ENCODE peak calls at places on chromosome 19, in five cellular contexts. T is OCI-LY7, L is pancreas, E is tibial nerve, U is SK-N-SH. Q is an unnamed sample.

GRCh38 chr19:18978616-18979015 is 37.6 kb upstream of the HOMER3 start:
- DNase-seq in T (no peak), L (no peak), U (no peak), E (no peak), Q (no peak)

GRCh38 chr19:35590875-35591274 is 4.9 kb downstream of the PMIS2 start:
- DNase-seq in U (no peak), L (no peak), E (no peak), T (no peak), Q (no peak)

GRCh38 chr19:42396542-42397314 is 6.6 kb upstream of the CNFN start:
- DNase-seq in T (peak), U (peak), L (peak), E (peak), Q (peak)

GRCh38 chr19:6768236-6768785 is 1.1 kb upstream of the SH2D3A start:
- DNase-seq in T (no peak), L (no peak), E (no peak), U (no peak), Q (no peak)

GRCh38 chr19:35073516-35073915 is 32.0 kb downstream of the HPN start:
- DNase-seq in L (no peak), U (no peak), T (no peak), E (no peak), Q (no peak)

GRCh38 chr19:42313096-42313839 is at the start of gene TMEM145:
- DNase-seq in E (no peak), T (peak), U (peak), L (peak), Q (no peak)

GRCh38 chr19:51783373-51783772 is 11.6 kb upstream of the FPR3 start:
- DNase-seq in E (no peak), U (no peak), L (no peak), T (peak), Q (no peak)

GRCh38 chr19:54162884-54163283 is 3.4 kb upstream of the LENG1 start:
- DNase-seq in E (no peak), U (no peak), T (no peak), L (no peak), Q (no peak)

GRCh38 chr19:39587496-39587895 is 14.8 kb upstream of the LGALS13 start:
- DNase-seq in E (no peak), L (no peak), U (no peak), T (no peak), Q (no peak)

GRCh38 chr19:48918801-48919247 is 14.7 kb upstream of the DHDH start:
- DNase-seq in E (no peak), U (peak), L (no peak), T (peak), Q (peak)

GRCh38 chr19:54100560-54100959 is at the start of gene OSCAR:
- DNase-seq in T (no peak), L (no peak), E (no peak), U (no peak), Q (no peak)

GRCh38 chr19:15779756-15780476 is 7.5 kb upstream of the OR10H5 start:
- DNase-seq in L (peak), U (no peak), T (no peak), E (peak), Q (no peak)

GRCh38 chr19:7561229-7561806 is 25.8 kb downstream of the PNPLA6 start:
- DNase-seq in T (no peak), E (no peak), U (no peak), L (no peak), Q (no peak)

GRCh38 chr19:35642312-35642711 is 767 bp downstream of the ETV2 start:
- DNase-seq in U (no peak), L (peak), T (no peak), E (no peak), Q (peak)

GRCh38 chr19:30063184-30064020 is 121.4 kb downstream of the URI1 start:
- DNase-seq in E (no peak), U (no peak), T (no peak), L (no peak), Q (no peak)

GRCh38 chr19:35462476-35462953 is 14.5 kb downstream of the FFAR2 start:
- DNase-seq in T (peak), L (no peak), U (no peak), E (no peak), Q (peak)

GRCh38 chr19:38173324-38174041 is 50.5 kb downstream of the DPF1 start:
- DNase-seq in U (peak), L (peak), T (no peak), E (no peak), Q (no peak)

GRCh38 chr19:31068268-31068667 is 281.0 kb downstream of the TSHZ3 start:
- DNase-seq in U (no peak), E (no peak), T (no peak), L (no peak), Q (no peak)

GRCh38 chr19:4829001-4829712 is 2.4 kb downstream of the TICAM1 start:
- DNase-seq in E (no peak), T (peak), U (no peak), L (peak), Q (no peak)

GRCh38 chr19:40776966-40777794 is 867 bp upstream of the RAB4B start:
- DNase-seq in E (peak), U (peak), L (peak), T (peak), Q (peak)

GRCh38 chr19:39915848-39916215 is 18.6 kb downstream of the FCGBP start:
- DNase-seq in E (no peak), U (no peak), L (no peak), T (no peak), Q (no peak)

GRCh38 chr19:29761575-29762225 is 46.6 kb upstream of the C19orf12 start:
- DNase-seq in L (no peak), T (no peak), E (no peak), U (no peak), Q (no peak)

GRCh38 chr19:29364224-29364726 is 151.3 kb upstream of the UQCRFS1 start:
- DNase-seq in U (no peak), T (no peak), L (no peak), E (no peak), Q (no peak)

GRCh38 chr19:36030264-36031148 is 2.2 kb downstream of the CLIP3 start:
- DNase-seq in T (no peak), U (peak), E (no peak), L (no peak), Q (peak)

GRCh38 chr19:4897146-4897545 is 5.5 kb downstream of the ARRDC5 start:
- DNase-seq in U (no peak), E (no peak), L (no peak), T (no peak), Q (no peak)

GRCh38 chr19:53795019-53795418 is 29.1 kb downstream of the NLRP12 start:
- DNase-seq in E (no peak), U (no peak), L (no peak), T (no peak), Q (no peak)

GRCh38 chr19:49145485-49146407 is 9.4 kb downstream of the HRC start:
- DNase-seq in T (peak), U (peak), E (peak), L (peak), Q (peak)

GRCh38 chr19:18995804-18996241 is 37.5 kb downstream of the SUGP2 start:
- DNase-seq in L (peak), U (peak), T (peak), E (no peak), Q (peak)

DNA sequence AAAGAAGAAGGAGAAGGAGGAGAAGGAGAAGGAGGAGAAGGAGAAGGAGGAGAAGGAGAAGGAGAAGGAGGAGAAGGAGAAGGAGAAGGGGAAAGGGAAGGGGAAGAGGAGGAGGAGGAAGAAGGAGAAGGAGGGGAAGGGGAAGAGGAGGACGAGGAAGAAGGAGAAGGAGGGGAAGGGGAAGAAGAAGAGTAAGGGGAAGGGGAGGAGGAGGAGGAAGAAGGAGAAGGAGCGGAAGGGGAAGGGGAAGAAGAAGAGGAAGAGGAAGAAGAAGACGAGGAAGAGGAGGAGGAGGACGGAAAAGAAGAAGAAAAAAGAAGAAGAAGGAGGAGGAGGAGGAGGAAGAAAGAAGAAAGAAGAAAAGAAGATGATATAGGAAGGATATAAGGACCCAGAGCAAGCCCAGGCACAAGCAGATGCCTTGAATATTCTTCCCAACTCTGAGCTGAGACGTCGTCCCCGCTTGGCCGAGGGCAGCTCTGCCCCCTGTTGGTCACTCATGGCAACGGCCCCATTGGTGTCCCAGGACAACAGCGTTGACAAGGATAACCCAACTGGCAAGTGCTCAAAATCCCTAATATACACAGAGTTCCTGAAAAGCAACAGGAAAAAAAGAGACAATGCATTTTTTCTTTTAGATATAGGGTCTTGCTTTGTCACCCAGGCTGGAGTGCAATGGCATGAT is 30.6 kb upstream of the IGSF23 start:
- DNase-seq in L (peak), E (no peak), T (peak), U (peak), Q (peak)
- TF ChIP-seq CTCF in L (peak), E (no peak), T (peak), U (peak), Q (peak)

DNA sequence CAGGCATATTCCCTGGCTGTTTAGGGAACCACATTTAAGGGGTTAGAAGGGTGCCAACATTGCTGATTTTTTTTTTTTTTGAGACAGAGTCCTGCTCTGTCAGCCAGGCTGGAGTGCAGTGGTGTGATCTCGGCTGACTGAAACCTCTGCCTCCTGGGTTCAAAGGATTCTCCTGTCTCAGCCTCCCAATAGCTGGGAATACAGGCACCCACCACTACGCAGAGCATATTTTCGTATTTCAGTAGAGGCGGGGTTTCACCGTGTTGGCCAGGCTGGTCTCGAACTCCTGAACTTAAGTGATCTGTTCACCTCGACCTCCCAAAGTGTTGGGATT is 7.8 kb upstream of the CRX start:
- DNase-seq in U (no peak), L (no peak), T (no peak), E (no peak), Q (no peak)
- TF ChIP-seq CTCF in U (no peak), L (no peak), T (no peak), E (no peak), Q (peak)

GRCh38 chr19:56297010-56297409 is 17.6 kb downstream of the ZSCAN5A start:
- DNase-seq in L (no peak), T (no peak), E (no peak), U (no peak), Q (no peak)

GRCh38 chr19:56291857-56292256 is 19.3 kb downstream of the EDDM13 start:
- DNase-seq in U (no peak), L (no peak), E (no peak), T (no peak), Q (no peak)

GRCh38 chr19:56290104-56290503 is 17.6 kb downstream of the EDDM13 start:
- DNase-seq in L (no peak), T (no peak), U (no peak), E (no peak), Q (no peak)

GRCh38 chr19:56295531-56296455 is 18.8 kb downstream of the ZSCAN5A start:
- DNase-seq in T (no peak), U (no peak), E (no peak), L (no peak), Q (no peak)

DNA sequence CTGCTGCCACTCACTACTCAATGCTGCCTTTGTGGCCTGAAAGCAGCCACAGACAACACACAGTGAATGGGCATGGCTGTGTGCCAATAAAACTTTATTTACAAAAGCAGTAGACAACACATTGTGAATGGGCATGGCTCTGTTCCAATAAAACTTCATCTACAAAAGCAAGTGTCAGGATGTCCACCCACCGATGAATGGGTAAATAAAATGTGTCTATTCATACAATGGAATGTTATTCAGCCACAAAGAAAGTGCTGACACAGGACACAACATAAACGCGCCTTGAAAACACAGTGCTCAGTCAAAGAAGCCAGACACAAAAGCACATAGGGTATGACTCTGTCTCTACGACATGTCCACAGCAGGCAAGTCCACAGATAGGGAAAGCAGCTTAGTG is 20.1 kb downstream of the ZSCAN5A start:
- DNase-seq in T (no peak), U (no peak), L (no peak), E (no peak), Q (no peak)
- TF ChIP-seq CTCF in T (no peak), U (no peak), L (no peak), E (no peak), Q (no peak)

GRCh38 chr19:27846944-27847343 is 1366.0 kb downstream of the UQCRFS1 start:
- DNase-seq in U (no peak), L (no peak), E (no peak), T (no peak), Q (no peak)
- TF ChIP-seq CTCF in U (no peak), L (no peak), E (no peak), T (no peak), Q (no peak)

DNA sequence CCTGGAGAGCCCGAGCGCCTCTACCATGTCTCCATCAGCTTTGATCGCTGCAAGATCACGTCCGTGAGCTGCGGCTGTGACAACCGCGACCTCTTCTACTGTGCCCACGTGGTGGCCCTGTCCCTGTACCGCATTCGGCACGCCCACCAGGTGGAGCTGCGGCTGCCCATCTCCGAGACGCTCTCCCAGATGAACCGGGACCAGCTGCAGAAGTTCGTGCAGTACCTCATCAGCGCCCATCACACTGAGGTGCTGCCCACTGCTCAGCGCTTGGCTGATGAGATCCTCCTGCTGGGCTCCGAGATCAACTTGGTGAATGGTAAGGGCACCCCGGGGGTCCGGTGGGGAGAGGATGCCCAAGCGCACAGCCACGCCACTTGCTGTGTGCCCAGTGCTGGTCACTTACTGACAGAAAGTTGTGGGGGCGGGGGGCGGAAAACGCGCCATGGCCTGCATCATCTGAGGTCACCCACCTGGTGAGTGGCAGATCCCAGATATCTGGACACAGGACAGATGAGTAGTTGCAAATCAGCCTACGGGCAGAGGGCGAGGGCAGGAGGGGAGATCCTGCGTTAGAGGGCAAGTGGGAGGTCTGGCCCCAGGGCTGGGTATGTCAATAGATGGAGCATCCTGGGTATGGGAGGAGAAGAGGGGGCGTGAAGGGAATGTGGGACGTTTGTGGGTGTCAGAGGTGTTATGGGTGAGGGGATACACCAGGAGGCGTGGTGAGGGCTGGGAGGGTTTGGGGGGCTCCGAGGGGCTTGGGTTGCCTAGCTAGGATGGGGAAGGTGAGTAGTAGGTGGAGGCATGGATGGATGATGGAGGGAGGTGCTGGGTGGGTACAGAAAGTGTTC is 9.8 kb downstream of the ZSWIM4 start:
- DNase-seq in E (no peak), L (peak), T (no peak), U (peak), Q (no peak)
- TF ChIP-seq CTCF in E (peak), L (peak), T (peak), U (peak), Q (peak)

GRCh38 chr19:37172368-37173366 is at the start of gene ZNF585A:
- DNase-seq in L (peak), T (peak), U (peak), E (peak), Q (peak)
- TF ChIP-seq CTCF in L (peak), T (peak), U (no peak), E (no peak), Q (peak)

GRCh38 chr19:23345838-23346237 is 49.4 kb downstream of the ZNF91 start:
- DNase-seq in T (no peak), U (no peak), E (no peak), L (no peak), Q (no peak)
- TF ChIP-seq CTCF in T (peak), U (no peak), E (no peak), L (no peak), Q (peak)

GRCh38 chr19:50706387-50706786 is 13.2 kb downstream of the SHANK1 start:
- DNase-seq in L (no peak), T (no peak), U (no peak), E (no peak), Q (no peak)

GRCh38 chr19:50705422-50706019 is 14.1 kb downstream of the SHANK1 start:
- DNase-seq in L (no peak), E (no peak), U (peak), T (peak), Q (peak)

GRCh38 chr19:50710094-50710493 is 9.5 kb downstream of the SHANK1 start:
- DNase-seq in U (no peak), T (no peak), L (no peak), E (no peak), Q (no peak)

GRCh38 chr19:50710612-50711011 is 9.0 kb downstream of the SHANK1 start:
- DNase-seq in T (no peak), U (no peak), E (no peak), L (no peak), Q (no peak)

GRCh38 chr19:50708179-50708879 is 11.3 kb downstream of the SHANK1 start:
- DNase-seq in E (no peak), L (no peak), T (no peak), U (no peak), Q (no peak)
- TF ChIP-seq CTCF in E (no peak), L (no peak), T (peak), U (no peak), Q (peak)

GRCh38 chr19:2578911-2579677 is 103.2 kb downstream of the GADD45B start:
- DNase-seq in L (peak), T (no peak), E (peak), U (peak), Q (peak)
- TF ChIP-seq CTCF in L (peak), T (peak), E (peak), U (peak), Q (peak)

Q was measured in HFFc6.